ENCODE peak calls at places on chromosomes 13 and 19, in ten cellular contexts. V, P, L, M, J, T, B, O, Z and A are unnamed samples.

GRCh38 chr19:7109678-7110289 is 40.3 kb downstream of the ZNF557 start:
- DNase-seq in M (no peak), P (no peak), Z (no peak), V (no peak), B (no peak), L (peak), T (no peak), J (no peak), O (no peak), A (no peak)

GRCh38 chr13:112929778-112930055 is 39.3 kb upstream of the MCF2L start:
- DNase-seq in Z (no peak), J (no peak), L (no peak), B (no peak), T (no peak), V (no peak), O (no peak), M (no peak), P (no peak), A (no peak)

GRCh38 chr13:94515911-94516310 is 36.4 kb upstream of the DCT start:
- DNase-seq in Z (no peak), L (no peak), M (no peak), P (no peak), B (no peak), J (no peak), V (no peak), O (no peak), T (no peak), A (no peak)

GRCh38 chr19:13978306-13978705 is 26.0 kb downstream of the DCAF15 start:
- DNase-seq in P (peak), J (no peak), M (peak), O (no peak), B (no peak), Z (no peak), V (peak), T (no peak), L (no peak), A (no peak)

GRCh38 chr19:51016798-51017683 is 2.5 kb downstream of the KLK10 start:
- DNase-seq in J (no peak), V (no peak), L (no peak), P (peak), Z (peak), O (no peak), B (no peak), M (peak), T (peak), A (no peak)

GRCh38 chr13:20174656-20175405 is 14.0 kb upstream of the GJA3 start:
- DNase-seq in M (peak), V (peak), L (peak), P (no peak), Z (peak), B (no peak), T (peak), O (no peak), J (peak), A (no peak)

GRCh38 chr19:19525611-19526380 is 2.9 kb upstream of the YJEFN3 start:
- DNase-seq in Z (no peak), J (no peak), L (no peak), M (no peak), B (no peak), O (no peak), V (no peak), T (no peak), P (no peak), A (no peak)

GRCh38 chr13:23086951-23087350 is 93.8 kb upstream of the SGCG start:
- DNase-seq in L (no peak), Z (no peak), T (no peak), B (no peak), M (no peak), J (no peak), O (no peak), V (no peak), P (no peak), A (no peak)

GRCh38 chr13:98570929-98571372 is 6.0 kb downstream of the STK24 start:
- DNase-seq in V (peak), O (peak), J (no peak), L (no peak), P (no peak), B (no peak), Z (no peak), M (peak), T (no peak), A (no peak)

GRCh38 chr19:17658666-17659065 is 29.5 kb downstream of the UNC13A start:
- DNase-seq in J (no peak), V (no peak), T (no peak), O (no peak), Z (no peak), L (peak), M (no peak), B (no peak), P (no peak), A (no peak)

GRCh38 chr19:56637976-56638555 is 4.9 kb upstream of the SMIM17 start:
- DNase-seq in P (no peak), L (peak), Z (peak), B (no peak), O (no peak), V (peak), M (peak), J (no peak), T (peak), A (peak)

GRCh38 chr19:30664358-30665058 is 292.3 kb downstream of the ZNF536 start:
- DNase-seq in V (no peak), B (no peak), O (no peak), M (no peak), Z (no peak), J (no peak), L (no peak), T (peak), P (no peak), A (no peak)

GRCh38 chr13:67554296-67554695 is 324.2 kb upstream of the PCDH9 start:
- DNase-seq in V (no peak), J (no peak), T (peak), O (no peak), P (no peak), M (no peak), L (no peak), Z (no peak), B (no peak), A (no peak)

GRCh38 chr13:44879452-44880058 is 109.7 kb downstream of the NUFIP1 start:
- DNase-seq in T (peak), B (no peak), L (no peak), M (no peak), V (peak), Z (peak), J (no peak), O (no peak), P (no peak), A (no peak)

GRCh38 chr13:59463023-59463422 is 700.7 kb downstream of the DIAPH3 start:
- DNase-seq in J (no peak), P (no peak), O (no peak), T (no peak), V (no peak), L (no peak), M (no peak), B (no peak), Z (no peak), A (no peak)

GRCh38 chr19:31054430-31054829 is 294.8 kb downstream of the TSHZ3 start:
- DNase-seq in T (peak), B (no peak), J (peak), Z (peak), P (peak), V (peak), L (peak), O (no peak), M (peak), A (no peak)